ENCODE peak calls at places on chromosomes 4 and X, in seven cellular contexts. W, D, A, R, L, F and Y are unnamed samples.

GRCh38 chr4:127486248-127486647 is 146.5 kb upstream of the INTU start:
- DNase-seq in L (no peak), F (no peak), A (no peak), D (no peak), R (no peak), W (no peak), Y (no peak)

GRCh38 chr4:112647785-112648184 is 10.8 kb downstream of the LARP7 start:
- DNase-seq in F (no peak), D (no peak), A (no peak), R (no peak), L (no peak), W (no peak), Y (peak)

GRCh38 chr4:85406185-85406584 is 68.8 kb upstream of the ARHGAP24 start:
- DNase-seq in D (no peak), F (no peak), R (no peak), W (no peak), A (no peak), L (no peak), Y (no peak)

GRCh38 chrX:68084765-68085164 is 348.5 kb downstream of the OPHN1 start:
- DNase-seq in D (no peak), A (peak), R (no peak), L (peak), F (no peak), W (no peak), Y (peak)

GRCh38 chr4:26028793-26029511 is 114.9 kb downstream of the SMIM20 start:
- DNase-seq in W (peak), R (peak), L (no peak), D (peak), F (peak), A (peak), Y (peak)

GRCh38 chr4:188911199-188911598 is 772.0 kb downstream of the TRIML1 start:
- DNase-seq in F (no peak), L (no peak), A (no peak), W (no peak), R (no peak), D (no peak), Y (no peak)

GRCh38 chr4:29046166-29046565 is 1674.0 kb upstream of the PCDH7 start:
- DNase-seq in L (no peak), W (no peak), R (no peak), D (peak), F (no peak), A (peak), Y (peak)

GRCh38 chrX:84187501-84188319 is at the start of gene RPS6KA6:
- DNase-seq in F (peak), W (peak), R (peak), D (peak), A (peak), L (peak), Y (peak)

GRCh38 chr4:122003335-122003734 is 51.5 kb upstream of the TRPC3 start:
- DNase-seq in A (no peak), W (peak), D (no peak), L (no peak), R (peak), F (peak), Y (no peak)

GRCh38 chrX:128518508-128518907 is 466.3 kb upstream of the ACTRT1 start:
- DNase-seq in R (peak), W (peak), D (peak), F (no peak), L (peak), A (peak), Y (no peak)

GRCh38 chr4:151957163-151957562 is 196.4 kb upstream of the GATB start:
- DNase-seq in W (no peak), A (no peak), L (no peak), F (peak), D (peak), R (no peak), Y (peak)

GRCh38 chr4:76757418-76757910 is 140.5 kb downstream of the SOWAHB start:
- DNase-seq in A (no peak), W (no peak), L (no peak), F (no peak), D (no peak), R (no peak), Y (no peak)

GRCh38 chr4:117134386-117134785 is 49.0 kb upstream of the TRAM1L1 start:
- DNase-seq in D (peak), A (peak), L (peak), R (peak), W (peak), F (peak), Y (peak)
- H2AFZ ChIP-seq in D (no peak), A (no peak), L (peak), R (no peak), W (no peak), F (peak), Y (peak)

GRCh38 chrX:31702208-31702607 is 630.4 kb upstream of the FTHL17 start:
- DNase-seq in W (no peak), R (no peak), L (no peak), A (no peak), F (no peak), D (no peak), Y (peak)

GRCh38 chrX:31708116-31708515 is 636.3 kb upstream of the FTHL17 start:
- DNase-seq in L (no peak), F (no peak), A (no peak), W (no peak), R (no peak), D (no peak), Y (peak)

GRCh38 chrX:31706456-31706855 is 634.6 kb upstream of the FTHL17 start:
- DNase-seq in L (no peak), R (no peak), A (no peak), W (no peak), F (no peak), D (no peak), Y (peak)

GRCh38 chrX:31704938-31705337 is 633.1 kb upstream of the FTHL17 start:
- DNase-seq in D (no peak), R (no peak), F (no peak), L (no peak), A (no peak), W (no peak), Y (no peak)

GRCh38 chrX:31705816-31706215 is 634.0 kb upstream of the FTHL17 start:
- DNase-seq in W (no peak), R (no peak), L (no peak), D (no peak), A (no peak), F (no peak), Y (no peak)
- H3K27ac ChIP-seq in W (no peak), R (no peak), L (no peak), D (no peak), A (no peak), F (no peak), Y (no peak)

GRCh38 chrX:123392921-123393320 is 208.8 kb downstream of the GRIA3 start:
- DNase-seq in A (no peak), L (no peak), F (no peak), D (no peak), R (no peak), W (no peak), Y (peak)
- H3K9ac ChIP-seq in A (no peak), L (no peak), F (no peak), D (no peak), R (no peak), W (no peak), Y (no peak)

GRCh38 chrX:38225093-38225492 is 4.4 kb upstream of the SRPX start:
- DNase-seq in L (no peak), F (no peak), D (peak), A (peak), W (no peak), R (no peak), Y (no peak)

GRCh38 chrX:38220024-38220935 is at the start of gene SRPX:
- DNase-seq in R (peak), A (peak), W (no peak), F (peak), L (peak), D (peak), Y (peak)

GRCh38 chrX:38221391-38221929 is 789 bp upstream of the SRPX start:
- DNase-seq in D (peak), A (no peak), R (no peak), F (no peak), L (no peak), W (no peak), Y (no peak)

GRCh38 chrX:38224160-38224559 is 3.5 kb upstream of the SRPX start:
- DNase-seq in F (no peak), L (no peak), D (no peak), R (no peak), A (no peak), W (no peak), Y (no peak)

GRCh38 chrX:38220936-38221386 is 290 bp upstream of the SRPX start:
- DNase-seq in F (peak), A (peak), W (no peak), D (peak), R (no peak), L (no peak), Y (peak)
- H2AFZ ChIP-seq in F (peak), A (peak), W (no peak), D (peak), R (no peak), L (peak), Y (peak)

GRCh38 chr4:123606336-123606735 is 209.7 kb downstream of the SPRY1 start:
- DNase-seq in W (no peak), F (no peak), A (peak), L (no peak), R (no peak), D (no peak), Y (no peak)

GRCh38 chr4:123613586-123614344 is 217.2 kb downstream of the SPRY1 start:
- DNase-seq in R (no peak), F (no peak), D (peak), W (no peak), L (no peak), A (peak), Y (no peak)

GRCh38 chr4:123606946-123607542 is 210.4 kb downstream of the SPRY1 start:
- DNase-seq in W (no peak), L (no peak), F (no peak), A (no peak), D (no peak), R (no peak), Y (no peak)

DNA sequence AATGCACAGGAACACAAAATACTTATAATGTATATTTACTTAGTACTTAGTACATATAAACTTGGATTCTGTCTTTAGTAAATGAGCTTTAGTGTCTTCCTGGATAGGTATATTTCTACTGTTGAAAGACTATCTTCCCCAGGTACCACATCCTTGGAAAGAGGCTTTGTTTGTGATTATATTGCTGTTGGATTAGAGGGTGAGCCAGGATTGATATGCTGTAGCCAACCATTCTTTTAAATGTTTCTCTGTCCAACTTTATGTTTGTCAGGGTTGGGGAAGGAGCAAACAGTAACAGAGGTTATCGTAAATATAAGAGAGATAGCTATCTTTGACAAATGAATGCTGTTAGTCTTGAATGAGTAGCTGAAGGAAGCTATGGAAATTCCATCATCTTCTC is 213.2 kb downstream of the SPRY1 start:
- DNase-seq in L (no peak), F (no peak), D (no peak), A (no peak), R (no peak), W (no peak), Y (no peak)
- H3K27ac ChIP-seq in L (no peak), F (no peak), D (no peak), A (no peak), R (no peak), W (no peak), Y (no peak)

GRCh38 chrX:39012561-39013209 is 211.4 kb downstream of the MID1IP1 start:
- DNase-seq in W (no peak), F (no peak), A (peak), R (no peak), D (peak), L (no peak), Y (peak)
- H3K9ac ChIP-seq in W (no peak), F (no peak), A (no peak), R (no peak), D (no peak), L (no peak), Y (no peak)

DNA sequence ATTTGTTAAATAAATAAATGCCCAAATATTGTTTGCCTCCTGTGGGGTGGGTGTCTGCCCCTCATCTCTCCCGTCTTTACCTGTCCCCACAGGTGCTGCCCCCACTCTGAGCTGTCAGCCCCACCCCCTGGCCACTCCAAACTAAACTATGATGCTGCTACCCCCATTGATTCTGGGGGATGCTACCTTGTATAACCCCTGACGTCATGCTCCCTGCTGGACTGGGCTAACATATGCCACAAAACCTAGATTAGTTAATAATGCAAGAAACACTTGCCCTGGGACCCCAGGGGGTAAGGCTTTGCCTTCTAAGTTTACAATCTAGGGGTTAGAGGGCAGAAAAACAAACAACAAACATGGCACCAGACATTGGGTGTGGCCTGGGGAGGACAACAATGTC is 58.6 kb downstream of the MSX1 start:
- DNase-seq in L (no peak), F (no peak), D (no peak), W (no peak), A (no peak), R (no peak), Y (no peak)
- H2AFZ ChIP-seq in L (no peak), F (no peak), D (no peak), W (no peak), A (no peak), R (no peak), Y (no peak)

DNA sequence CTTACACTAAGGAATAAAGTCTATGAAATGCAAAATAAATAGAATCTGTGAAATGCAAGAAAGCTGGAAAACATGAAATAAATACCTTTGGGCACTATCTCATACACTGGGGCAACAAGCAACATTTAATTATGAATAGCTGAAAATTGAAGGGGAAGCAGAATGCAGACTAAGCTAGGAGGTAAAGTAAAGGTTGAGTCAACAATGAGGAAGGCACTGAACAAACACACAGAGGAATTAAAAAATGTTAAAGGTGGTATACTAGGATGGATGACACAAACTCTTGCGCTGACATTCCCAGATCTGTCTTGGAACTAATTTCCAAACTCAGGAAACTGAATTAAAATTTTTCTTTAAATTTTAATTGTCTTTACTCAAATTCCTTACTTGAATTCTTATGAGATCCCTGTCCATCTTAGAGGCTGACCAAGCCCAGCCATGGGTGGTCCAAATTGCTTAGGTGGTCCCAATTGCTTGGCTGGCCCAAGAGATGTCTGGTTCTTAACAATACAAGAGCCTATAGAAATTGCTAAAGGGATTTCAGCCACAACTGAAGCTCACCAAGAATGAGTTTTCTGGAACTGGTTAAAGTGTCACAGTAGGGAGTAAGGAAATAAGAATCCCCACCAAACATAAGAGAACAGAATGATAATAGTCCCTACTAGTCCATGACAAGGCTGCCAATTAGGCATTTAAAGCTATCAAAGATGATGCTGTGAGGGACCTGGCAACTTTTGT is 41.3 kb upstream of the ZCCHC13 start:
- DNase-seq in R (no peak), W (no peak), D (no peak), A (no peak), F (no peak), L (no peak), Y (no peak)
- H3K27ac ChIP-seq in R (no peak), W (no peak), D (no peak), A (no peak), F (no peak), L (no peak), Y (no peak)

GRCh38 chr4:176818531-176818930 is 25.8 kb upstream of the VEGFC start:
- DNase-seq in A (peak), D (no peak), F (no peak), W (no peak), L (no peak), R (no peak), Y (no peak)
- H3K9ac ChIP-seq in A (no peak), D (peak), F (no peak), W (no peak), L (no peak), R (no peak), Y (no peak)

DNA sequence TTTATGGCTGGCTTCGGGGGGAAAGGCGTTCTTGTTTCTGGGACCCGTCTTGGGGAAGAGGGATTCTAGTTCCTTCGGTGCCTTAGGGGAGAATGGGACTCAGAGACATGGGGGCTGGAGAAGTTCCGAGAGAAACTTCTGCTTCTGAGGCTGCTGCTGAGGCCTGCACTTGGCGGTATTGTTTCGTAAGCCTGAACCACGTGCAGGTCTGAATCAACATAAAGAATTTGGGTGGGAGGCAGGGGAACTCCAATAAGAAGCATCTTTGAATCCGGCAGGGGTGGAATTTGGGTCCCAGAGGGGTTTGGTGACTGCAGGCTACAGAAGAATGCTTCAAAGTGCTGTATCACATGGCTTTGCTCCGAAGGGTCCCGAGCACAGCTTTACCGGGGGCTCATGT is 15.1 kb downstream of the XG start:
- DNase-seq in W (no peak), F (no peak), R (no peak), D (peak), A (peak), L (no peak), Y (no peak)
- H2AFZ ChIP-seq in W (no peak), F (peak), R (no peak), D (no peak), A (no peak), L (no peak), Y (no peak)